ENCODE peak calls at places on chromosomes 16 and 17, in four cellular contexts. One of them, this sample, is unnamed.

GRCh38 chr17:3773511-3773910 is 27.5 kb downstream of the ITGAE start:
- DNase-seq in SK-N-SH: no peak
- DNase-seq in HepG2: no peak
- DNase-seq in GM12878: no peak
- DNase-seq in this sample: no peak

GRCh38 chr17:35743911-35744328 is 9.1 kb downstream of the GAS2L2 start:
- DNase-seq in SK-N-SH: peak
- DNase-seq in HepG2: no peak
- DNase-seq in GM12878: no peak
- DNase-seq in this sample: peak

GRCh38 chr16:82945420-82946096 is 318.8 kb downstream of the CDH13 start:
- DNase-seq in SK-N-SH: no peak
- DNase-seq in HepG2: no peak
- DNase-seq in GM12878: no peak
- DNase-seq in this sample: no peak

GRCh38 chr17:79221597-79221996 is 147.0 kb downstream of the ENGASE start:
- DNase-seq in SK-N-SH: peak
- DNase-seq in HepG2: no peak
- DNase-seq in GM12878: no peak
- DNase-seq in this sample: no peak

GRCh38 chr16:23903001-23903414 is 67.2 kb downstream of the PRKCB start:
- DNase-seq in SK-N-SH: no peak
- DNase-seq in HepG2: no peak
- DNase-seq in GM12878: no peak
- DNase-seq in this sample: peak

GRCh38 chr17:59830846-59831486 is 61.8 kb downstream of the TUBD1 start:
- DNase-seq in SK-N-SH: no peak
- DNase-seq in HepG2: no peak
- DNase-seq in GM12878: no peak
- DNase-seq in this sample: no peak

GRCh38 chr16:27239026-27239425 is 29.5 kb downstream of the NSMCE1 start:
- DNase-seq in SK-N-SH: no peak
- DNase-seq in HepG2: no peak
- DNase-seq in GM12878: no peak
- DNase-seq in this sample: no peak

GRCh38 chr17:45785373-45786193 is 1.5 kb downstream of the CRHR1 start:
- DNase-seq in SK-N-SH: no peak
- DNase-seq in HepG2: no peak
- DNase-seq in GM12878: no peak
- DNase-seq in this sample: no peak

GRCh38 chr17:38598995-38599394 is 6.8 kb downstream of the SRCIN1 start:
- DNase-seq in SK-N-SH: no peak
- DNase-seq in HepG2: no peak
- DNase-seq in GM12878: no peak
- DNase-seq in this sample: no peak

GRCh38 chr17:38597375-38597774 is 8.4 kb downstream of the SRCIN1 start:
- DNase-seq in SK-N-SH: no peak
- DNase-seq in HepG2: no peak
- DNase-seq in GM12878: no peak
- DNase-seq in this sample: no peak

GRCh38 chr17:38596651-38597050 is 9.1 kb downstream of the SRCIN1 start:
- DNase-seq in SK-N-SH: no peak
- DNase-seq in HepG2: no peak
- DNase-seq in GM12878: no peak
- DNase-seq in this sample: no peak

GRCh38 chr17:38598536-38598935 is 7.2 kb downstream of the SRCIN1 start:
- DNase-seq in SK-N-SH: peak
- DNase-seq in HepG2: peak
- DNase-seq in GM12878: no peak
- DNase-seq in this sample: peak

GRCh38 chr17:38595892-38596291 is 9.9 kb downstream of the SRCIN1 start:
- DNase-seq in SK-N-SH: no peak
- DNase-seq in HepG2: no peak
- DNase-seq in GM12878: no peak
- DNase-seq in this sample: no peak
- TF ChIP-seq PBX3 in SK-N-SH: no peak
- TF ChIP-seq PBX3 in HepG2: no peak
- TF ChIP-seq PBX3 in GM12878: no peak
- TF ChIP-seq PBX3 in this sample: no peak

GRCh38 chr17:82344175-82344907 is 10.8 kb upstream of the SECTM1 start:
- DNase-seq in SK-N-SH: no peak
- DNase-seq in HepG2: no peak
- DNase-seq in GM12878: no peak
- DNase-seq in this sample: no peak
- TF ChIP-seq PBX3 in SK-N-SH: no peak
- TF ChIP-seq PBX3 in HepG2: no peak
- TF ChIP-seq PBX3 in GM12878: no peak
- TF ChIP-seq PBX3 in this sample: no peak

GRCh38 chr16:87201052-87201451 is 116.1 kb downstream of the C16orf95 start:
- DNase-seq in SK-N-SH: no peak
- DNase-seq in HepG2: no peak
- DNase-seq in GM12878: no peak
- DNase-seq in this sample: no peak
- TF ChIP-seq PBX3 in SK-N-SH: no peak
- TF ChIP-seq PBX3 in HepG2: no peak
- TF ChIP-seq PBX3 in GM12878: no peak
- TF ChIP-seq PBX3 in this sample: no peak

GRCh38 chr17:62681939-62682381 is 54.5 kb downstream of the MRC2 start:
- DNase-seq in SK-N-SH: no peak
- DNase-seq in HepG2: no peak
- DNase-seq in GM12878: no peak
- DNase-seq in this sample: no peak
- TF ChIP-seq PBX3 in SK-N-SH: no peak
- TF ChIP-seq PBX3 in HepG2: no peak
- TF ChIP-seq PBX3 in GM12878: no peak
- TF ChIP-seq PBX3 in this sample: no peak

GRCh38 chr17:17712268-17712924 is 31.1 kb downstream of the RAI1 start:
- DNase-seq in SK-N-SH: no peak
- DNase-seq in HepG2: no peak
- DNase-seq in GM12878: peak
- DNase-seq in this sample: no peak
- TF ChIP-seq PBX3 in SK-N-SH: no peak
- TF ChIP-seq PBX3 in HepG2: no peak
- TF ChIP-seq PBX3 in GM12878: peak
- TF ChIP-seq PBX3 in this sample: no peak

GRCh38 chr17:74785096-74785980 is 9.2 kb upstream of the NAT9 start:
- DNase-seq in SK-N-SH: no peak
- DNase-seq in HepG2: no peak
- DNase-seq in GM12878: no peak
- DNase-seq in this sample: no peak
- TF ChIP-seq PBX3 in SK-N-SH: no peak
- TF ChIP-seq PBX3 in HepG2: no peak
- TF ChIP-seq PBX3 in GM12878: no peak
- TF ChIP-seq PBX3 in this sample: no peak

GRCh38 chr16:88974080-88974479 is 2.9 kb downstream of the CBFA2T3 start:
- DNase-seq in SK-N-SH: no peak
- DNase-seq in HepG2: no peak
- DNase-seq in GM12878: no peak
- DNase-seq in this sample: no peak
- TF ChIP-seq PBX3 in SK-N-SH: no peak
- TF ChIP-seq PBX3 in HepG2: no peak
- TF ChIP-seq PBX3 in GM12878: no peak
- TF ChIP-seq PBX3 in this sample: no peak

DNA sequence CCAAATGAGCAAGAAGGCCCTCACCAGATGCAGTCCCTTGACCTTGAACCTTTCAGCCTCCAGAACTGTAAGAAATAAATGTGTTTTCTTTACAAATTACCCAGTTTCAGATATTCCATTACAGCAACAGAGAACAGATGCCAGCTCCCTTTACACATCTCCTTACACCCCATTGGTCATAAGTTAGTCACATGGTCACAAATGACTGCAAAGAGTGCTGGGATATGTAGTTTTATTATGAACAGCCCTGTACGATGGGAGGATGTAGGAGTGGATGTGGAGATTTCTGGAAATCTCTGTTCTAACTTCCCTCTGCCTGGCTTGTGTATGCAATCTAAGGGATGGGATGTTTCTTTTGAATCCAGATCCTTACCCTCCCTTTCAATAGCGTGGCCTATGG is 13.3 kb upstream of the RPL38 start:
- DNase-seq in SK-N-SH: peak
- DNase-seq in HepG2: peak
- DNase-seq in GM12878: no peak
- DNase-seq in this sample: peak
- TF ChIP-seq PBX3 in SK-N-SH: no peak
- TF ChIP-seq PBX3 in HepG2: no peak
- TF ChIP-seq PBX3 in GM12878: no peak
- TF ChIP-seq PBX3 in this sample: no peak

DNA sequence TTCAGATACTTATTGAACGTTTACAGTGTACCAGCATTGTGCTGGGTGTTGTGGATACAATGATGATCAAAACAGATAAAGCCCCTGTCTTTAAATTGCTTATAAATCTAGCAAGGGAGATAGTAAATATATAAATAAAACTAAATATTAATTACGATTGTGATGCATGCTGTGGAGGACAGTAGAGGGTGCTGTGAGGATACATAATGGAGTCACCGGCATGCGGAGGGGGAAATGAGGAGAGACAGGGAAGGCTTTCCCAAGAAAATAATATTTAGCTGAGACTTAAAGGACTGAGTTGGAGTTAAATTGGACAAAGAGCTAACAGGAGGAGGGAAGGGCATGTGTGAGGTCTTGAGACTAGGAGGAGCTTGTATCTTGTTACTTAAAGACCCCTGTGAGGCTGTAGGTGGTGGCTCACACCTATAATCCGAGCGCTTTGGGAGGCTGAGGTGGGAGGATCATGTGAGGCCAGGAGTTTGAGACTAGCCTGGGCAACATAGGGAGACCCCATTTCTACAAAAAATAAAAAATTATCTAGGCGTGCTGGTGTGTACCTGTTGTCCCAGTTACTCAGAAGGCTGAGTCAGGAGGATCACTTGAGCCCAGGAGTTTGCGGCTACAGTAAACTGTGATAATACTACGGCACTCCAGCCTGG is 2.4 kb downstream of the DHRS7B start:
- DNase-seq in SK-N-SH: peak
- DNase-seq in HepG2: peak
- DNase-seq in GM12878: no peak
- DNase-seq in this sample: peak
- TF ChIP-seq PBX3 in SK-N-SH: no peak
- TF ChIP-seq PBX3 in HepG2: no peak
- TF ChIP-seq PBX3 in GM12878: no peak
- TF ChIP-seq PBX3 in this sample: no peak

This sample was measured in A549.